ENCODE peak calls at places on chromosomes 2 and 18, in six cellular contexts. G, A, H, T, N and W are unnamed samples.
A peak's percentile ranks its signal among the peaks of the same experiment; 100 is the strongest.

GRCh38 chr2:127479866-127480743 is 46.2 kb downstream of the IWS1 start:
- DNase-seq in G (no peak), A (no peak), H (no peak), T (no peak), N (peak; percentile 8), W (no peak)

GRCh38 chr2:80778704-80779103 is 474.2 kb upstream of the LRRTM1 start:
- DNase-seq in G (no peak), A (no peak), H (no peak), T (no peak), N (no peak), W (no peak)

GRCh38 chr18:62450546-62451395 is 72.1 kb upstream of the ZCCHC2 start:
- DNase-seq in G (no peak), A (peak; percentile 24), H (no peak), T (peak; percentile 63), N (peak; percentile 56), W (no peak)

GRCh38 chr2:74891136-74891764 is 57.3 kb downstream of the HK2 start:
- DNase-seq in G (no peak), A (no peak), H (no peak), T (no peak), N (no peak), W (no peak)

GRCh38 chr2:105677901-105678300 is 66.8 kb upstream of the NCK2 start:
- DNase-seq in G (no peak), A (no peak), H (no peak), T (no peak), N (no peak), W (no peak)

GRCh38 chr18:56716692-56717146 is 65.6 kb downstream of the WDR7 start:
- DNase-seq in G (no peak), A (no peak), H (no peak), T (no peak), N (no peak), W (no peak)

GRCh38 chr2:102527086-102527485 is 54.1 kb downstream of the SLC9A4 start:
- DNase-seq in G (no peak), A (no peak), H (no peak), T (no peak), N (no peak), W (no peak)

GRCh38 chr18:75068682-75069435 is 140.1 kb downstream of the PTGR3 start:
- DNase-seq in G (no peak), A (no peak), H (no peak), T (no peak), N (no peak), W (no peak)

GRCh38 chr2:240560084-240560479 is at the start of gene DUSP28:
- DNase-seq in G (peak; percentile 85), A (peak; percentile 62), H (no peak), T (peak; percentile 80), N (peak; percentile 48), W (peak; percentile 88)

GRCh38 chr2:134256961-134257360 is 3.1 kb downstream of the MGAT5 start:
- DNase-seq in G (no peak), A (no peak), H (no peak), T (no peak), N (no peak), W (no peak)

GRCh38 chr2:158809816-158810215 is 14.7 kb downstream of the DAPL1 start:
- DNase-seq in G (no peak), A (no peak), H (no peak), T (no peak), N (no peak), W (no peak)

GRCh38 chr18:76145506-76145905 is 349.5 kb downstream of the ZNF516 start:
- DNase-seq in G (no peak), A (no peak), H (no peak), T (no peak), N (no peak), W (no peak)

GRCh38 chr2:42132066-42132965 is 36.8 kb upstream of the EML4 start:
- DNase-seq in G (no peak), A (peak; percentile 95), H (no peak), T (peak; percentile 92), N (peak; percentile 84), W (peak; percentile 17)